ENCODE peak calls at places on chromosomes 12 and 14, in six cellular contexts. Q is stomach, R is adrenal gland, M is Panc1, U is heart right ventricle, B is sigmoid colon. D is an unnamed sample.
A peak's percentile ranks its signal among the peaks of the same experiment; 100 is the strongest.

GRCh38 chr14:105053996-105054395 is 11.2 kb downstream of the GPR132 start:
- DNase-seq in R (no peak), U (no peak), B (no peak), M (no peak), Q (no peak), D (no peak)

GRCh38 chr12:27623645-27624044 is 72.6 kb upstream of the REP15 start:
- DNase-seq in U (no peak), B (no peak), M (peak; percentile 83), R (no peak), Q (no peak), D (no peak)

GRCh38 chr12:23752245-23752644 is 197.2 kb downstream of the SOX5 start:
- DNase-seq in M (no peak), R (no peak), Q (no peak), U (no peak), B (no peak), D (no peak)

GRCh38 chr12:66132408-66132807 is 1.9 kb upstream of the LLPH start:
- DNase-seq in M (peak; percentile 27), R (no peak), Q (no peak), B (no peak), U (peak; percentile 26), D (peak; percentile 79)

GRCh38 chr12:56988207-56988739 is 18.1 kb downstream of the ZBTB39 start:
- DNase-seq in B (no peak), U (peak; percentile 57), Q (no peak), R (peak; percentile 57), M (no peak), D (no peak)

GRCh38 chr12:116661341-116661740 is 76.5 kb downstream of the SPRING1 start:
- DNase-seq in U (no peak), M (no peak), Q (no peak), R (no peak), B (no peak), D (no peak)

GRCh38 chr14:29370024-29370423 is 557.6 kb downstream of the PRKD1 start:
- DNase-seq in B (no peak), U (no peak), R (no peak), Q (no peak), M (no peak), D (no peak)

GRCh38 chr14:47678157-47678556 is 2.8 kb upstream of the MDGA2 start:
- DNase-seq in M (no peak), R (no peak), U (no peak), Q (no peak), B (no peak), D (no peak)

GRCh38 chr12:120346681-120347080 is 19.1 kb upstream of the PLA2G1B start:
- DNase-seq in M (no peak), U (no peak), R (no peak), B (no peak), Q (no peak), D (no peak)

GRCh38 chr12:92995258-92995905 is 66.3 kb upstream of the EEA1 start:
- DNase-seq in B (no peak), R (no peak), M (no peak), Q (no peak), U (no peak), D (no peak)

GRCh38 chr14:99522457-99522891 is 41.3 kb downstream of the CCNK start:
- DNase-seq in Q (no peak), U (no peak), B (peak; percentile 85), M (no peak), R (peak; percentile 85), D (no peak)

GRCh38 chr12:124019115-124019514 is 46.1 kb downstream of the ZNF664 start:
- DNase-seq in U (no peak), R (no peak), Q (no peak), M (no peak), B (no peak), D (no peak)

GRCh38 chr14:23306412-23307145 is at the start of gene BCL2L2:
- DNase-seq in B (peak; percentile 97), Q (peak; percentile 92), R (peak; percentile 97), U (peak; percentile 94), M (no peak), D (no peak)

GRCh38 chr12:116551952-116552749 is 7.0 kb upstream of the MAP1LC3B2 start:
- DNase-seq in Q (no peak), M (no peak), B (no peak), R (no peak), U (no peak), D (no peak)

GRCh38 chr12:131864469-131864868 is 30.0 kb upstream of the ULK1 start:
- DNase-seq in R (no peak), Q (no peak), B (no peak), M (no peak), U (no peak), D (no peak)

GRCh38 chr12:76719171-76719631 is 44.7 kb upstream of the ZDHHC17 start:
- DNase-seq in R (no peak), B (no peak), Q (no peak), M (no peak), U (no peak), D (no peak)

GRCh38 chr12:78293039-78293686 is 462.5 kb downstream of the NAV3 start:
- DNase-seq in M (no peak), R (no peak), U (no peak), B (no peak), Q (no peak), D (no peak)

GRCh38 chr14:93137864-93138263 is 22.1 kb upstream of the ITPK1 start:
- DNase-seq in R (peak; percentile 30), Q (peak; percentile 91), U (no peak), B (peak; percentile 78), M (no peak), D (no peak)

GRCh38 chr12:29228474-29229157 is 79.5 kb downstream of the FAR2 start:
- DNase-seq in U (no peak), R (no peak), Q (no peak), M (no peak), B (no peak), D (no peak)

DNA sequence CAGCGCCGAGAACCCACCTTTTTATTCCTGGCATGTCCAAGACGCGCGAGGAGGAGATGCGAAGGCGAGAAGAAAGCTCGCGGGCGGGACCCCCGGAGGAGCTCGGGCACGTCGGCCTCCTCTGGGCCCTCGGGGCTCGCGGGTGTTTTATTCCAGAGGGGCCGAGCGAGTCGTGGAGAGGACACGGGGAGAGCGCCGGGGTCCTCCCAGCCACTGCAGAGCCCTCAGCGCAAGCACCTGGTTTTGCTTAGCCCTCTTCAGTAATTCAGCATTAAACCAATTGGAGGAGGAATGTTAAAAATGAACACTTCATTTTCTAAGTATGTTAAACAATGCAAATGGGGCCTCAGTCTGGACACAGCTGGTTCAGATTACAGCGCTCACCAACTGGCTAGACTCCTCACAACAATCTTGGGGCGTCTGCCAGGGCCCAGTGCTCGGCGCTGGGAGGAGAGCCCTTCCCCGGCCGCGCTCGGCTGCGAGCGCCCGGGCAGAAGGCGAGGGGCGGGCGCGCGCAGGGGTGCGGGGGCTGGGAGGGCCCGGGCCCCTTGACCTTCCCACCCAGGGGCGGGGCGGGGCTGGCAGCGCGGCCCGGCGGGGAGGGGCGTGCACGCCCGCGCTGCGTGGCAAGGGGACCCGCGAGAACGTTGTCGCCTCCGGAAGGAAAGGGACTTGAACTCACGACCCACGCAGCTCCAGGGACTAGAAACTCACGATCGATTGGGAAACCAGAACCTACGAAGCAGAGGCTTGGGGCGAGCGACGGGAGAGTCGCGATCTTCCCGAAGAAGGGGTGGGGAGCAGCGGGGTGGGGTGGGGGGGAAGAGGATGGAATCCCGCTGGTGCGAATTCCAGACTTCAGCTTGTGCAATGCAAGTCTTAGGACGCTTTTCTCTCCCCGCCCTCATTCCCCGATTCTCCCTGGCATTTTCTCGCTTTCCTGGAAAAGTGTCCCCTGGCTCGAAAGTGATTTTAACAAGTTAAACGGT is at the start of gene FBLN5:
- DNase-seq in U (peak; percentile 51), M (no peak), R (peak; percentile 53), Q (peak; percentile 60), B (peak; percentile 84), D (peak; percentile 18)
- H3K27me3 ChIP-seq in U (no peaks in the 10 kb centered on the region), M (peaks cover 6% of the 10 kb centered on the region), R (no peaks in the 10 kb centered on the region), Q (peaks cover 22% of the 10 kb centered on the region), B (no peaks in the 10 kb centered on the region), D (peaks cover 3% of the 10 kb centered on the region)

DNA sequence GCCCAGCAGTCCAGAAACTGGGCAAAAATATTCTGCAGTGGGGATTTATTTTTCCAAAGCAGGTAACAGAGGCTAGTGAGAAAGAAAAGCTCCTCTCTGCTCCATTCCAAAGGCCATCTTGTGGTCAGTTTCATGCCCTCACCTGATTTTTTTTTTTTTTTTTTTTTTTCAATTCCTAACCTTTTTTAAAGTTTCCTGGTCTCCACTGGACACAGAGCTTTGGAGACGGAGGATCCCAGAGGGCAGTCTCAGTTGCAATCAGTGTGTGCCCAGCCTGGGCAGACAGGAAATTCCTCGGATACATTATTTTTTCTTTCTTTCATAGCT is 178.7 kb upstream of the BCL2L14 start:
- DNase-seq in B (no peak), R (no peak), M (no peak), U (no peak), Q (no peak), D (no peak)
- TF ChIP-seq CTCF in B (no peak), R (no peak), M (peak; percentile 26), U (peak; percentile 29), Q (peak; percentile 8), D (peak; percentile 31)

GRCh38 chr12:3314306-3314663 is 176.7 kb upstream of the PRMT8 start:
- DNase-seq in U (no peak), B (no peak), R (no peak), Q (no peak), M (no peak), D (no peak)

GRCh38 chr12:3313066-3313465 is 177.9 kb upstream of the PRMT8 start:
- DNase-seq in U (no peak), B (no peak), R (no peak), Q (no peak), M (no peak), D (no peak)

GRCh38 chr12:3313655-3314305 is 177.2 kb upstream of the PRMT8 start:
- DNase-seq in Q (no peak), M (no peak), U (no peak), B (no peak), R (peak; percentile 28), D (no peak)

GRCh38 chr12:3316776-3317480 is 174.1 kb upstream of the PRMT8 start:
- DNase-seq in M (no peak), B (no peak), R (no peak), U (no peak), Q (no peak), D (no peak)

DNA sequence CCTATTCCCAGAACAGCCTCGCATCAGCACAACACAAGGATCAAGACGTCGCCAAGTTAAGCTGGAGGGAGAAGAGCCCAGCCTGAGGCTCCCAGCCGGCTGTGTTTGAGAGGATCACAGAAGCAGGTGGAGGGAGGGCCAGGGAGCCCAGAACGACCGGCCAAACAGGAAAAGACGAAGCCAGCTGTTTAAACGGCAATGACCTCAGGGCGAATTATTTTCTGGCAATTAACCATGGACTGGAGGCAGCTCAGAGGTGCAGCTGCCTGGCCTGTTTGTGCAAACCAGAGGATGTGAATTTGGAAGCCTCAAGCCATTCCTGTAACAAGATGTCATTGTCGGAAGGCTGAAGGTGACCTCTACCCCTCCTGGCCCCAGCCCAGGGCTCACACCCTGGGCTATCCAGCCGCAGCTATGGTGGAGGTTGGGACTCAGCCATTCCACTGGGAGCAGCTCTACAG is 175.8 kb upstream of the PRMT8 start:
- DNase-seq in B (peak; percentile 87), R (peak; percentile 42), M (no peak), U (peak; percentile 86), Q (peak; percentile 83), D (no peak)
- H3K27me3 ChIP-seq in B (no peaks in the 10 kb centered on the region), R (no peaks in the 10 kb centered on the region), M (no peaks in the 10 kb centered on the region), U (no peaks in the 10 kb centered on the region), Q (peaks cover 17% of the 10 kb centered on the region), D (peaks cover 2% of the 10 kb centered on the region)

GRCh38 chr14:78673845-78674244 is 503.7 kb downstream of the NRXN3 start:
- DNase-seq in Q (no peak), B (no peak), R (no peak), U (no peak), M (no peak), D (no peak)
- TF ChIP-seq CTCF in Q (no peak), B (no peak), R (no peak), U (no peak), M (no peak), D (no peak)

D was measured in kidney epithelial cell.